ENCODE peak calls at places on chromosomes 2 and 18, in eight cellular contexts. O is type B pancreatic cell, M is choroid plexus epithelial cell, U is progenitor cell of endocrine pancreas, C is suprapubic skin, X is Panc1, L is RWPE2, R is breast epithelium. F is an unnamed sample.

GRCh38 chr2:200728630-200729029 is 83.1 kb upstream of the BZW1 start:
- DNase-seq in O (no peak), M (peak), U (no peak), C (no peak), X (no peak), L (no peak), R (no peak), F (no peak)

GRCh38 chr2:240300261-240300821 is 135.1 kb upstream of the GPC1 start:
- DNase-seq in O (peak), M (peak), U (peak), C (no peak), X (no peak), L (no peak), R (no peak), F (no peak)

GRCh38 chr2:86807462-86808275 is 17.0 kb upstream of the CD8A start:
- DNase-seq in O (no peak), M (peak), U (peak), C (no peak), X (no peak), L (no peak), R (no peak), F (no peak)

GRCh38 chr18:47903809-47904208 is 26.6 kb downstream of the SMAD2 start:
- DNase-seq in O (no peak), M (no peak), U (no peak), C (no peak), X (no peak), L (no peak), R (no peak), F (no peak)

GRCh38 chr2:209872675-209873074 is 101.0 kb downstream of the UNC80 start:
- DNase-seq in O (no peak), M (peak), U (no peak), C (no peak), X (no peak), L (no peak), R (no peak), F (no peak)

GRCh38 chr18:43751203-43751602 is 473.9 kb upstream of the SYT4 start:
- DNase-seq in O (no peak), M (peak), U (no peak), C (no peak), X (no peak), L (no peak), R (no peak), F (no peak)

GRCh38 chr2:141595531-141595930 is 535.3 kb downstream of the LRP1B start:
- DNase-seq in O (no peak), M (no peak), U (no peak), C (no peak), X (no peak), L (no peak), R (no peak), F (no peak)

GRCh38 chr18:41745166-41746049 is 209.6 kb upstream of the PIK3C3 start:
- DNase-seq in O (peak), M (peak), U (peak), C (no peak), X (peak), L (peak), R (peak), F (no peak)

GRCh38 chr2:126370208-126370607 is 285.8 kb upstream of the GYPC start:
- DNase-seq in O (no peak), M (no peak), U (no peak), C (no peak), X (no peak), L (no peak), R (no peak), F (no peak)

GRCh38 chr2:85584354-85584856 is at the start of gene VAMP5:
- DNase-seq in O (no peak), M (no peak), U (no peak), C (no peak), X (no peak), L (no peak), R (no peak), F (no peak)

GRCh38 chr2:240918258-240919091 is 12.3 kb downstream of the CROCC2 start:
- DNase-seq in O (peak), M (no peak), U (peak), C (peak), X (no peak), L (peak), R (peak), F (no peak)

GRCh38 chr2:168622559-168622958 is 166.5 kb downstream of the CERS6 start:
- DNase-seq in O (no peak), M (no peak), U (no peak), C (no peak), X (no peak), L (no peak), R (no peak), F (no peak)

GRCh38 chr2:100291152-100291970 is 30.9 kb downstream of the LONRF2 start:
- DNase-seq in O (no peak), M (peak), U (no peak), C (no peak), X (peak), L (no peak), R (peak), F (no peak)

GRCh38 chr2:217795706-217796465 is 206.9 kb downstream of the TNS1 start:
- DNase-seq in O (peak), M (no peak), U (peak), C (peak), X (no peak), L (no peak), R (no peak), F (no peak)

GRCh38 chr2:217794133-217794986 is 208.4 kb downstream of the TNS1 start:
- DNase-seq in O (peak), M (no peak), U (no peak), C (peak), X (no peak), L (no peak), R (no peak), F (no peak)

GRCh38 chr2:217797170-217797569 is 205.6 kb downstream of the TNS1 start:
- DNase-seq in O (peak), M (no peak), U (peak), C (peak), X (no peak), L (no peak), R (no peak), F (no peak)

GRCh38 chr2:217793566-217794132 is 209.1 kb downstream of the TNS1 start:
- DNase-seq in O (peak), M (no peak), U (no peak), C (peak), X (no peak), L (no peak), R (no peak), F (no peak)

GRCh38 chr2:217795067-217795466 is 207.7 kb downstream of the TNS1 start:
- DNase-seq in O (no peak), M (no peak), U (no peak), C (no peak), X (no peak), L (no peak), R (no peak), F (no peak)
- TF ChIP-seq CTCF in O (no peak), M (no peak), U (no peak), C (no peak), X (no peak), L (no peak), R (no peak), F (no peak)

GRCh38 chr2:21175895-21176646 is 52.3 kb downstream of the TDRD15 start:
- DNase-seq in O (no peak), M (peak), U (no peak), C (no peak), X (no peak), L (no peak), R (no peak), F (no peak)
- TF ChIP-seq CTCF in O (peak), M (no peak), U (peak), C (no peak), X (peak), L (peak), R (no peak), F (no peak)

GRCh38 chr18:79975985-79976680 is 11.7 kb downstream of the HSBP1L1 start:
- DNase-seq in O (no peak), M (no peak), U (no peak), C (no peak), X (no peak), L (no peak), R (no peak), F (no peak)
- TF ChIP-seq CTCF in O (no peak), M (no peak), U (no peak), C (no peak), X (no peak), L (no peak), R (no peak), F (no peak)

DNA sequence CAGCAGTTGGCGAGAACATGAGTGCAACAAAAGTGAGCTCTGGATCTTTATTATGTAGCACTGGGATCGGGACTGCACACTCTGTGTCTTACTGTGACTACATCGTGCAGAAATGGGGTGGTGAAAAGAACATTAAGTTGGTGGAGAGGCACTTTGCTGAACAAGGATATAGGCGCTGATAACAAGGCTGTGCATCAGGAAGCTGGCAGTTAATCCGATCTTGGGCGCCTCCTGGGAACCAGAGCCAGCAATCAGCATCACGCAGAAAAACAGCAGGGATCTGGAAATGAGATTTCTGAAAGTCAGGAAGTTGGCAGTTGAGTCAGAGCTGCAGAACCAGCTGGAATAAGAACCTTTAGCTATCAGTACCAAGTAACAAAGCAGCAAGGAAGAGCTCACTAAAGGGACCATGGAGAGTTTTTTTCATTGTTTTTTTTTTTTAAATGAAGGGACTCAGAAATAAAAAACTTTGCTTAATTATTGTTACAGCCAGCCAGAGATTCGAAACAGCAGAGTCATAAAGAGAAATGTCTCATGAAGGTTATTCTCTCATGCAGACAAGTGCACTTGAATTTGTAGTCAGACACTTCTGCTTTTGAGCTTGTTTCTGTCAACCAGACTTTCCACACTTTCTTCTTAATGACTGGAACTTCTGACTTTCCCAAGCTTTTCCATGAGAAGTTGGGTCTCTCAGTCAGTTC is 22.8 kb upstream of the MYO3B start:
- DNase-seq in O (no peak), M (peak), U (no peak), C (no peak), X (no peak), L (no peak), R (no peak), F (no peak)
- TF ChIP-seq CTCF in O (no peak), M (peak), U (no peak), C (no peak), X (peak), L (no peak), R (no peak), F (no peak)

DNA sequence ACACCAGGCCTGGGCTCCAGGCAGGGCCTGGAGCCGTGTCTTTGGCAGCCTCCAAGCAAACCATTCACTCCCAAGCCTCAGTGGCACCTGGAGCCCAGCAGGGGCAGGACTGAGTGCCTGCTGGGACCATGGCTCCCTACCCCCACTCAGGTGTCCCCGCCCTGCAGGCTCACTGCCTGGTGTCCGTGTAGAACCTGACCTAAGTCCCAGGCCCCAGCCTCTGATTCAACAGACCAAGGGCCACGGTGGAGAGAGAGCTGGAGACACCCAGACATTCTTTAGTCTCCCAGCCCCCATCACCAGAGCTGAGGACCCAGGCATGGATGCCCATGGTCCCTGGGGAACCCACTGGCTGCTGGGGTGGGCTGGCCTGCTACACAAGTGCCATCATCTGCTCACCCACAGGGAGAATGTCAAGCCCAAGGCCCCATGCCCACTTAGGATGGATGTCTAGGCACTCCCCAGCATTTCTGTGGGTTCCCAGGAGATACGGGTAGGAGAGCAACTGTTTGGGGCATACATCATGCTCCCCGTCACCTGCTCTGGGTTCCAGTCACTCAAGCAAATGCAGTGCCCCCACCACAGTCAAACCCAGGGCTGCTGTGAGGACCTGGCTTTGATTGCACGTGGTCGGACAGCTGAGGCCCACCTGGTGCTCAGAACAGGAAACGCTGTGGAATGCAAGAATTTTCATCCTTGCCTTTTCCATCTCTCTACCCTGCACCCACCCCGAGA is 42.9 kb upstream of the ATG16L1 start:
- DNase-seq in O (no peak), M (no peak), U (no peak), C (no peak), X (no peak), L (no peak), R (no peak), F (no peak)
- TF ChIP-seq CTCF in O (no peak), M (peak), U (no peak), C (no peak), X (no peak), L (peak), R (no peak), F (no peak)

DNA sequence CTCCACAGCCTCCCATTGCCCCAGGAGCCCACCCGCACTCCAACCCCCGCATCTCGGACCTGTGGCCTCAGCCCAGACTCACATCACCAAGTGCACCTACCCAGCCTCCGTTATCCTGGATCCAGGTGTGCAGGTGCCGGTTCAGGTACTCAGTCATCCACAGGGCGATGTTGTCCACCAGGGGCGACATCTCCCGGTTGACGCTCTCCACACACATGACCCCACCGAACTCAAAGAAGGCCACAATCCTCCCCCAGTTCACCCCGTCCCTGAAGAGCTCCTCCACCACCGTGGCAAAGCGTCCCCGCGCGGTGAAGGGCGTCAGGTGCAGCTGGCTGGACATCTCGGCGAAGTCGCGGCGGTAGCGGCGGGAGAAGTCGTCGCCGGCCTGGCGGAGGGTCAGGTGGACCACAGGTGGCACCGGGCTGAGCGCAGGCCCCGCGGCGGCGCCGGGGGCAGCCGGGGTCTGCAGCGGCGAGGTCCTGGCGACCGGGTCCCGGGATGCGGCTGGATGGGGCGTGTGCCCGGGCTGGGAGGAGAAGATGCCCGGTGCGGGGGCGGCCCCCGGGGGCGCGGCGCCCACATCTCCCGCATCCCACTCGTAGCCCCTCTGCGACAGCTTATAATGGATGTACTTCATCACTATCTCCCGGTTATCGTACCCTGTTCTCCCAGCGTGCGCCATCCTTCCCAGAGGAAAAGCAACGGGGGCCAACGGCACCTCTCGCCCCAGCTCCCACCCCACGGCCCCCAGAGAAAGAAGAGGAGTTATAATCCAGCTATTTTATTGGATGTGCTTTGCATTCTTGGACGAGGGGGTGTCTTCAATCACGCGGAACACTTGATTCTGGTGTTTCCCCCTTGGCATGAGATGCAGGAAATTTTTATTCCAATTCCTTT is 1.3 kb downstream of the BCL2 start:
- DNase-seq in O (no peak), M (peak), U (peak), C (peak), X (peak), L (no peak), R (peak), F (peak)
- TF ChIP-seq CTCF in O (peak), M (peak), U (peak), C (peak), X (no peak), L (peak), R (peak), F (peak)

GRCh38 chr2:115880558-115880957 is 1438.1 kb downstream of the DPP10 start:
- DNase-seq in O (no peak), M (no peak), U (no peak), C (no peak), X (no peak), L (no peak), R (no peak), F (no peak)
- TF ChIP-seq CTCF in O (peak), M (no peak), U (peak), C (no peak), X (no peak), L (no peak), R (no peak), F (no peak)

F was measured in esophagus squamous epithelium.